ENCODE peak calls at places on chromosome 16, in eight cellular contexts. E is HFF-Myc, Y is retinal pigment epithelial cell, P is ovary, X is spleen, H is right lobe of liver, B is GM23338, J is heart right ventricle. O is an unnamed sample.

GRCh38 chr16:28543072-28543471 is 4.3 kb upstream of the NUPR1 start:
- DNase-seq in E (no peak), Y (no peak), P (no peak), X (peak; percentile 78), H (peak; percentile 62), B (no peak), J (no peak), O (no peak)

GRCh38 chr16:85626191-85626951 is 13.2 kb downstream of the GSE1 start:
- DNase-seq in E (no peak), Y (no peak), P (no peak), X (no peak), H (no peak), B (peak; percentile 75), J (no peak), O (no peak)

GRCh38 chr16:86611958-86612357 is 33.6 kb downstream of the FOXL1 start:
- DNase-seq in E (no peak), Y (no peak), P (no peak), X (no peak), H (no peak), B (no peak), J (no peak), O (no peak)

GRCh38 chr16:2719328-2720062 is 529 bp downstream of the PRSS27 start:
- DNase-seq in E (no peak), Y (no peak), P (no peak), X (peak; percentile 70), H (peak; percentile 76), B (no peak), J (no peak), O (no peak)

GRCh38 chr16:88481851-88482250 is 28.8 kb downstream of the ZFPM1 start:
- DNase-seq in E (no peak), Y (no peak), P (no peak), X (no peak), H (no peak), B (no peak), J (no peak), O (no peak)

GRCh38 chr16:88389621-88390160 is 6.9 kb downstream of the ZNF469 start:
- DNase-seq in E (no peak), Y (no peak), P (no peak), X (no peak), H (no peak), B (no peak), J (no peak), O (peak; percentile 34)

GRCh38 chr16:85327731-85328664 is 215.7 kb upstream of the CIBAR2 start:
- DNase-seq in E (no peak), Y (no peak), P (no peak), X (no peak), H (no peak), B (peak; percentile 99), J (peak; percentile 56), O (peak; percentile 64)

GRCh38 chr16:84194470-84195200 is 3.7 kb downstream of the ADAD2 start:
- DNase-seq in E (no peak), Y (no peak), P (no peak), X (no peak), H (no peak), B (no peak), J (no peak), O (no peak)

GRCh38 chr16:17775061-17775460 is 304.3 kb upstream of the XYLT1 start:
- DNase-seq in E (no peak), Y (no peak), P (no peak), X (no peak), H (no peak), B (no peak), J (no peak), O (peak; percentile 26)

GRCh38 chr16:17776888-17777287 is 306.1 kb upstream of the XYLT1 start:
- DNase-seq in E (no peak), Y (no peak), P (no peak), X (no peak), H (no peak), B (no peak), J (no peak), O (no peak)

GRCh38 chr16:17776465-17776864 is 305.7 kb upstream of the XYLT1 start:
- DNase-seq in E (no peak), Y (no peak), P (no peak), X (no peak), H (no peak), B (no peak), J (no peak), O (no peak)

GRCh38 chr16:17780181-17780580 is 309.4 kb upstream of the XYLT1 start:
- DNase-seq in E (no peak), Y (no peak), P (no peak), X (no peak), H (no peak), B (no peak), J (no peak), O (no peak)

GRCh38 chr16:17777461-17777863 is 306.7 kb upstream of the XYLT1 start:
- DNase-seq in E (no peak), Y (no peak), P (no peak), X (no peak), H (no peak), B (no peak), J (no peak), O (no peak)
- H3K4me3 ChIP-seq in E (no peak overlapping the region), Y (no peak overlapping the region), P (no peak overlapping the region), X (no peak overlapping the region), H (no peak overlapping the region), B (no peak overlapping the region), J (no peak overlapping the region), O (no peak overlapping the region)

GRCh38 chr16:56645838-56646237 is 5.8 kb upstream of the MT1B start:
- DNase-seq in E (no peak), Y (no peak), P (no peak), X (no peak), H (no peak), B (no peak), J (no peak), O (no peak)

GRCh38 chr16:56649271-56649670 is 2.4 kb upstream of the MT1B start:
- DNase-seq in E (no peak), Y (no peak), P (no peak), X (peak; percentile 47), H (no peak), B (no peak), J (no peak), O (no peak)

GRCh38 chr16:56645311-56645710 is 6.4 kb upstream of the MT1B start:
- DNase-seq in E (no peak), Y (no peak), P (no peak), X (no peak), H (no peak), B (no peak), J (no peak), O (no peak)

GRCh38 chr16:56649820-56650219 is 1.9 kb upstream of the MT1B start:
- DNase-seq in E (no peak), Y (no peak), P (no peak), X (no peak), H (no peak), B (no peak), J (no peak), O (no peak)

DNA sequence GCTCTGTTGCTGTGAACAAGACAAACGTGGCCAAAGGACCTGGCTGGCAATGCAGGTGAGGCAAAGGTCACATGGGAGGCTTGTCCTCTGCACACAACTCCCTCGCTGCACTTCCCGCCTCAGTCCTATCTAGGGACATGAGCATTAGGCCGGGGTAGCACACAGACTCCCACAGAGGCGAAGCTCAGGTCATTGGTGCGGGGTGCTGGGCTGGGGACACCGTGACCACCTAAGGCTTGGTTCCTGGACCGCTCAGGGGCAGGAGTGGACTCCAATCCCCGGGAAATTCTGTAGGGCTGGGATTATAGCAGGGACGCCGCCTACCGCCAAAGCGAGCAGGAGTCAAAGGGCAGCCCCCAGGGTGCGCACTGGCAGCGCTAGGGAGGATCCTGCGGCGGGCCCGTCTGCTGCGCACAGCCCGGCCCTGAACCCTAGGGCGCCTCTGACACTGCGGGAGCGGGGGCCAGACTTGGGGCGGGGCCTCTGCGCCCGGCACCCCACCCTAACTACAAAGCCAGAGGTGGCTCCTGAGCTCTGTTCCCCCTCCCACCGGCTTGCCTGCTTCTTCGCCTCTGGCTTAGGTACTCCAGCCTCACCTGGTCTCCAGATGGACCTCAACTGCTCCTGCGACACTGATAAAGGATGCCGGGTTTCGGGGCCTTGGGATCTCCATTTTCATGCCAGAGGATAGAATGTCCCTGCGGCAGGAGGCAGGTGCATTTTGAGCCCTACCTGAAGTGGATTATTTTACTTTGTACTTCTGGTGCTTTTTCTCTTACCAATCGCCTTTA is 3.9 kb upstream of the MT1B start:
- DNase-seq in E (no peak), Y (no peak), P (no peak), X (peak; percentile 49), H (peak; percentile 92), B (peak; percentile 67), J (no peak), O (no peak)
- TF ChIP-seq CTCF in E (no peak), Y (no peak), P (no peak), X (no peak), H (no peak), B (no peak), J (no peak), O (no peak)

GRCh38 chr16:89723279-89724250 is 2.2 kb downstream of the ZNF276 start:
- DNase-seq in E (no peak), Y (no peak), P (peak; percentile 12), X (peak; percentile 91), H (no peak), B (no peak), J (peak; percentile 70), O (no peak)
- H3K4me3 ChIP-seq in E (peak overlapping the region; percentile 72), Y (no peak overlapping the region), P (no peak overlapping the region), X (peak overlapping the region; percentile 99), H (peak overlapping the region; percentile 89), B (no peak overlapping the region), J (peak overlapping the region; percentile 99), O (peak overlapping the region; percentile 76)

DNA sequence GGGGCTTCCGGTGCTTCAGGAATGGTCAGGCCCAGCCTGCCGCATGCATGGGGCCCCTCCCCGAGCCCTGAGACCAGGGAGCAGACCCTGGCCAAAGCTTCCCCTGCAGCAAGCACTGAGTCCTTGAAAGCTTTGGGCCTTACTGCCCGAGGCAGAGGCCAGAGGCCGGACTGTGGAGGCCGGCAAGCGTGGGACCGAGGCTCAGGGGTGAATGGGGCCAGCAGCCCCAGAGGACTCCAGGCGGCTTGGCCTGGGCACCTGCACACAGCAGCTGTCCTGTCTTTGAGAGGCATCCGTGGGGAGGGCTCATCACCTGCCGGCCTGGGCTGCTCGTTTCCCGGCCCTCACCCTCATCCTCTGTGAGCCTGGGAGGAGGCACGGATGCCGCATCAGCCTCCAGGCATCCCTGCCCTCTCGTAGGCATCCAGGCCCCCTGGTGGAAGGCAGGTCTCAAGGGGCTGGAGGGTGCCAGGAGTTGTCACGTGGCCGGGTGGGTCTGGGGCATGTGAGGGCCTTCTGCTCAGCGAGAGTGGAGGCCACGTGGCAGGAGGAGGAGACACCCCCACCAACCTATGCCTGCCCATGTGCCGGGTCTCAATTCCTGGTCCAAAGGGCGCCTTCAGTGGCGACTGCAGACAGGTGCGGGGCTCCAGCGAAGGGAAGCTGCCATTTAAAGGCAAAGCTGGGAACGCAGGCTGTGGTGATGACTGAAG is 31.4 kb downstream of the CACNA1H start:
- DNase-seq in E (no peak), Y (no peak), P (no peak), X (no peak), H (no peak), B (no peak), J (no peak), O (no peak)
- TF ChIP-seq CTCF in E (no peak), Y (peak; percentile 43), P (no peak), X (no peak), H (no peak), B (no peak), J (no peak), O (no peak)

GRCh38 chr16:72612718-72613117 is 435.2 kb downstream of the ZFHX3 start:
- DNase-seq in E (no peak), Y (no peak), P (no peak), X (no peak), H (no peak), B (no peak), J (no peak), O (no peak)
- H3K4me3 ChIP-seq in E (no peak overlapping the region), Y (no peak overlapping the region), P (no peak overlapping the region), X (no peak overlapping the region), H (no peak overlapping the region), B (no peak overlapping the region), J (no peak overlapping the region), O (no peak overlapping the region)

O was measured in cardiac fibroblast.